ENCODE peak calls at places on chromosomes 2 and 18, in seven cellular contexts. E, T, O, G, C, H and B are unnamed samples.

GRCh38 chr2:240482141-240482540 is 46.7 kb downstream of the GPC1 start:
- DNase-seq in E (no peak), T (no peak), O (no peak), G (peak; percentile 19), C (no peak), H (no peak), B (no peak)

GRCh38 chr18:38010971-38011370 is 445.4 kb upstream of the CELF4 start:
- DNase-seq in E (no peak), T (no peak), O (no peak), G (no peak), C (no peak), H (no peak), B (no peak)

GRCh38 chr2:207258191-207258991 is 92.6 kb upstream of the KLF7 start:
- DNase-seq in E (peak; percentile 85), T (peak; percentile 70), O (no peak), G (no peak), C (peak; percentile 99), H (peak; percentile 98), B (no peak)

GRCh38 chr2:134401789-134402188 is 147.9 kb downstream of the MGAT5 start:
- DNase-seq in E (no peak), T (no peak), O (no peak), G (no peak), C (no peak), H (no peak), B (no peak)

GRCh38 chr18:63316612-63317555 is 2.7 kb downstream of the BCL2 start:
- DNase-seq in E (no peak), T (no peak), O (no peak), G (no peak), C (no peak), H (no peak), B (no peak)

GRCh38 chr18:59484796-59485328 is 125.8 kb upstream of the LMAN1 start:
- DNase-seq in E (no peak), T (no peak), O (no peak), G (no peak), C (peak; percentile 33), H (peak; percentile 65), B (no peak)

GRCh38 chr2:172282944-172283343 is 144.4 kb upstream of the ITGA6 start:
- DNase-seq in E (no peak), T (no peak), O (no peak), G (no peak), C (peak; percentile 55), H (peak; percentile 95), B (no peak)

GRCh38 chr18:32771169-32771751 is 1.6 kb downstream of the KLHL14 start:
- DNase-seq in E (peak; percentile 37), T (no peak), O (peak; percentile 30), G (peak; percentile 45), C (no peak), H (no peak), B (no peak)

GRCh38 chr2:212539145-212539880 is 711 bp upstream of the ERBB4 start:
- DNase-seq in E (peak; percentile 46), T (peak; percentile 51), O (no peak), G (peak; percentile 88), C (no peak), H (no peak), B (peak; percentile 73)

GRCh38 chr2:59790186-59791142 is 763.0 kb downstream of the BCL11A start:
- DNase-seq in E (peak; percentile 22), T (no peak), O (no peak), G (no peak), C (no peak), H (no peak), B (no peak)

GRCh38 chr2:136246086-136246669 is 128.2 kb upstream of the CXCR4 start:
- DNase-seq in E (peak; percentile 18), T (peak; percentile 65), O (peak; percentile 34), G (peak; percentile 58), C (peak; percentile 34), H (no peak), B (no peak)

GRCh38 chr2:118103963-118104942 is 16.0 kb downstream of the INSIG2 start:
- DNase-seq in E (no peak), T (no peak), O (no peak), G (no peak), C (no peak), H (no peak), B (no peak)

GRCh38 chr2:233387225-233387624 is 32.9 kb downstream of the DGKD start:
- DNase-seq in E (no peak), T (no peak), O (no peak), G (no peak), C (no peak), H (no peak), B (no peak)

GRCh38 chr2:128635361-128635900 is 316.8 kb upstream of the HS6ST1 start:
- DNase-seq in E (no peak), T (peak; percentile 40), O (no peak), G (peak; percentile 29), C (no peak), H (no peak), B (no peak)

GRCh38 chr18:73626859-73627258 is 520.8 kb downstream of the FBXO15 start:
- DNase-seq in E (no peak), T (no peak), O (no peak), G (no peak), C (no peak), H (no peak), B (no peak)

GRCh38 chr18:53148056-53148574 is 808.1 kb downstream of the DCC start:
- DNase-seq in E (no peak), T (no peak), O (no peak), G (no peak), C (no peak), H (no peak), B (no peak)

GRCh38 chr2:221571391-221572179 is 519 bp downstream of the EPHA4 start:
- DNase-seq in E (peak; percentile 69), T (peak; percentile 50), O (peak; percentile 25), G (no peak), C (peak; percentile 34), H (peak; percentile 24), B (no peak)

GRCh38 chr2:231183851-231184250 is 14.6 kb upstream of the ARMC9 start:
- DNase-seq in E (no peak), T (peak; percentile 26), O (no peak), G (no peak), C (no peak), H (no peak), B (no peak)

GRCh38 chr18:40133253-40133652 is 1821.8 kb upstream of the PIK3C3 start:
- DNase-seq in E (peak; percentile 4), T (no peak), O (no peak), G (no peak), C (no peak), H (no peak), B (no peak)

GRCh38 chr18:22844184-22844583 is 88.9 kb upstream of the RBBP8 start:
- DNase-seq in E (no peak), T (no peak), O (no peak), G (no peak), C (no peak), H (no peak), B (no peak)

GRCh38 chr18:48963555-48964480 is 13.1 kb upstream of the SMAD7 start:
- DNase-seq in E (peak; percentile 33), T (no peak), O (no peak), G (no peak), C (no peak), H (no peak), B (no peak)

GRCh38 chr2:241797441-241798080 is 11.4 kb upstream of the NEU4 start:
- DNase-seq in E (no peak), T (no peak), O (peak; percentile 3), G (no peak), C (no peak), H (no peak), B (no peak)

GRCh38 chr2:28035163-28035690 is 144.7 kb downstream of the BABAM2 start:
- DNase-seq in E (no peak), T (no peak), O (no peak), G (no peak), C (no peak), H (no peak), B (no peak)